ENCODE peak calls at places on chromosomes 16 and 17, in eight cellular contexts. One of them, this sample, is unnamed.

GRCh38 chr17:18181358-18181757 is 2.3 kb upstream of the ALKBH5 start:
- DNase-seq in mucosa of descending colon: no peak
- DNase-seq in SJSA1: no peak
- DNase-seq in fibroblast of lung: no peak
- DNase-seq in heart right ventricle: no peak
- DNase-seq in Peyer's patch: no peak
- DNase-seq in psoas muscle: no peak
- DNase-seq in stomach: no peak
- DNase-seq in this sample: no peak

GRCh38 chr17:4956493-4957061 is 5.7 kb downstream of the ENO3 start:
- DNase-seq in psoas muscle: peak; percentile 79
- DNase-seq in heart right ventricle: no peak
- DNase-seq in SJSA1: no peak
- DNase-seq in stomach: peak; percentile 46
- DNase-seq in mucosa of descending colon: no peak
- DNase-seq in Peyer's patch: no peak
- DNase-seq in fibroblast of lung: no peak
- DNase-seq in this sample: peak; percentile 48

GRCh38 chr16:8137581-8137980 is 452.7 kb downstream of the TMEM114 start:
- DNase-seq in Peyer's patch: no peak
- DNase-seq in stomach: no peak
- DNase-seq in fibroblast of lung: no peak
- DNase-seq in SJSA1: no peak
- DNase-seq in heart right ventricle: no peak
- DNase-seq in psoas muscle: no peak
- DNase-seq in mucosa of descending colon: no peak
- DNase-seq in this sample: no peak

GRCh38 chr17:80912451-80912850 is 79.2 kb upstream of the CHMP6 start:
- DNase-seq in Peyer's patch: no peak
- DNase-seq in psoas muscle: no peak
- DNase-seq in SJSA1: no peak
- DNase-seq in heart right ventricle: no peak
- DNase-seq in mucosa of descending colon: no peak
- DNase-seq in fibroblast of lung: no peak
- DNase-seq in stomach: no peak
- DNase-seq in this sample: no peak

GRCh38 chr17:59093702-59094231 is 12.9 kb downstream of the TRIM37 start:
- DNase-seq in stomach: no peak
- DNase-seq in SJSA1: peak; percentile 97
- DNase-seq in mucosa of descending colon: no peak
- DNase-seq in psoas muscle: peak; percentile 64
- DNase-seq in fibroblast of lung: peak; percentile 98
- DNase-seq in Peyer's patch: no peak
- DNase-seq in heart right ventricle: peak; percentile 25
- DNase-seq in this sample: peak; percentile 21

GRCh38 chr16:46612121-46612520 is 9.1 kb downstream of the SHCBP1 start:
- DNase-seq in stomach: no peak
- DNase-seq in psoas muscle: no peak
- DNase-seq in mucosa of descending colon: no peak
- DNase-seq in heart right ventricle: no peak
- DNase-seq in Peyer's patch: no peak
- DNase-seq in SJSA1: no peak
- DNase-seq in fibroblast of lung: no peak
- DNase-seq in this sample: no peak

GRCh38 chr17:15260376-15261062 is 4.6 kb downstream of the PMP22 start:
- DNase-seq in heart right ventricle: peak; percentile 92
- DNase-seq in mucosa of descending colon: peak; percentile 85
- DNase-seq in fibroblast of lung: peak; percentile 91
- DNase-seq in psoas muscle: peak; percentile 95
- DNase-seq in stomach: peak; percentile 84
- DNase-seq in SJSA1: peak; percentile 82
- DNase-seq in Peyer's patch: peak; percentile 88
- DNase-seq in this sample: peak; percentile 82

GRCh38 chr17:17782425-17783120 is 54.2 kb downstream of the SREBF1 start:
- DNase-seq in fibroblast of lung: no peak
- DNase-seq in SJSA1: no peak
- DNase-seq in psoas muscle: no peak
- DNase-seq in stomach: peak; percentile 46
- DNase-seq in mucosa of descending colon: no peak
- DNase-seq in heart right ventricle: peak; percentile 39
- DNase-seq in Peyer's patch: no peak
- DNase-seq in this sample: peak; percentile 45

GRCh38 chr17:77828749-77829539 is 129.6 kb upstream of the TNRC6C start:
- DNase-seq in Peyer's patch: no peak
- DNase-seq in psoas muscle: no peak
- DNase-seq in SJSA1: no peak
- DNase-seq in stomach: no peak
- DNase-seq in heart right ventricle: no peak
- DNase-seq in mucosa of descending colon: no peak
- DNase-seq in fibroblast of lung: no peak
- DNase-seq in this sample: no peak

GRCh38 chr16:77805403-77805802 is 17.0 kb downstream of the VAT1L start:
- DNase-seq in stomach: no peak
- DNase-seq in fibroblast of lung: no peak
- DNase-seq in SJSA1: no peak
- DNase-seq in heart right ventricle: peak; percentile 32
- DNase-seq in mucosa of descending colon: no peak
- DNase-seq in Peyer's patch: no peak
- DNase-seq in psoas muscle: no peak
- DNase-seq in this sample: peak; percentile 28

GRCh38 chr16:88505405-88506082 is 52.5 kb downstream of the ZFPM1 start:
- DNase-seq in mucosa of descending colon: peak; percentile 90
- DNase-seq in stomach: peak; percentile 88
- DNase-seq in Peyer's patch: peak; percentile 92
- DNase-seq in fibroblast of lung: no peak
- DNase-seq in heart right ventricle: peak; percentile 54
- DNase-seq in SJSA1: no peak
- DNase-seq in psoas muscle: peak; percentile 70
- DNase-seq in this sample: peak; percentile 92

GRCh38 chr17:77129568-77130301 is 11.0 kb upstream of the SEC14L1 start:
- DNase-seq in mucosa of descending colon: no peak
- DNase-seq in Peyer's patch: no peak
- DNase-seq in psoas muscle: peak; percentile 83
- DNase-seq in fibroblast of lung: no peak
- DNase-seq in SJSA1: no peak
- DNase-seq in stomach: no peak
- DNase-seq in heart right ventricle: no peak
- DNase-seq in this sample: no peak

GRCh38 chr17:80859004-80859941 is 132.4 kb upstream of the CHMP6 start:
- DNase-seq in psoas muscle: peak; percentile 92
- DNase-seq in heart right ventricle: peak; percentile 79
- DNase-seq in Peyer's patch: no peak
- DNase-seq in SJSA1: peak; percentile 92
- DNase-seq in stomach: peak; percentile 75
- DNase-seq in fibroblast of lung: peak; percentile 97
- DNase-seq in mucosa of descending colon: peak; percentile 57
- DNase-seq in this sample: peak; percentile 72

GRCh38 chr16:80433617-80434016 is 107.2 kb upstream of the DYNLRB2 start:
- DNase-seq in Peyer's patch: no peak
- DNase-seq in heart right ventricle: no peak
- DNase-seq in SJSA1: no peak
- DNase-seq in stomach: no peak
- DNase-seq in psoas muscle: no peak
- DNase-seq in mucosa of descending colon: no peak
- DNase-seq in fibroblast of lung: no peak
- DNase-seq in this sample: no peak

GRCh38 chr17:74466111-74466784 is at the start of gene CD300A:
- DNase-seq in stomach: peak; percentile 54
- DNase-seq in SJSA1: no peak
- DNase-seq in Peyer's patch: peak; percentile 79
- DNase-seq in mucosa of descending colon: peak; percentile 79
- DNase-seq in fibroblast of lung: no peak
- DNase-seq in psoas muscle: peak; percentile 67
- DNase-seq in heart right ventricle: peak; percentile 49
- DNase-seq in this sample: no peak

GRCh38 chr16:17362191-17362590 is 108.6 kb downstream of the XYLT1 start:
- DNase-seq in mucosa of descending colon: no peak
- DNase-seq in heart right ventricle: no peak
- DNase-seq in fibroblast of lung: no peak
- DNase-seq in Peyer's patch: peak; percentile 34
- DNase-seq in psoas muscle: no peak
- DNase-seq in stomach: no peak
- DNase-seq in SJSA1: no peak
- DNase-seq in this sample: no peak

GRCh38 chr16:17360810-17361209 is 110.0 kb downstream of the XYLT1 start:
- DNase-seq in fibroblast of lung: no peak
- DNase-seq in mucosa of descending colon: no peak
- DNase-seq in psoas muscle: no peak
- DNase-seq in Peyer's patch: peak; percentile 50
- DNase-seq in SJSA1: no peak
- DNase-seq in heart right ventricle: no peak
- DNase-seq in stomach: no peak
- DNase-seq in this sample: no peak

GRCh38 chr16:17364319-17365210 is 106.2 kb downstream of the XYLT1 start:
- DNase-seq in mucosa of descending colon: no peak
- DNase-seq in Peyer's patch: peak; percentile 63
- DNase-seq in psoas muscle: no peak
- DNase-seq in fibroblast of lung: peak; percentile 86
- DNase-seq in stomach: no peak
- DNase-seq in heart right ventricle: no peak
- DNase-seq in SJSA1: peak; percentile 70
- DNase-seq in this sample: peak; percentile 37

GRCh38 chr16:17365211-17365541 is 105.6 kb downstream of the XYLT1 start:
- DNase-seq in fibroblast of lung: no peak
- DNase-seq in mucosa of descending colon: no peak
- DNase-seq in SJSA1: no peak
- DNase-seq in stomach: no peak
- DNase-seq in psoas muscle: no peak
- DNase-seq in Peyer's patch: peak; percentile 42
- DNase-seq in heart right ventricle: no peak
- DNase-seq in this sample: no peak

GRCh38 chr16:17362946-17363345 is 107.8 kb downstream of the XYLT1 start:
- DNase-seq in psoas muscle: no peak
- DNase-seq in stomach: no peak
- DNase-seq in heart right ventricle: no peak
- DNase-seq in mucosa of descending colon: no peak
- DNase-seq in SJSA1: no peak
- DNase-seq in fibroblast of lung: no peak
- DNase-seq in Peyer's patch: peak; percentile 33
- DNase-seq in this sample: no peak
- H3K4me1 ChIP-seq in psoas muscle: peaks cover 6% of the 10 kb centered on the region
- H3K4me1 ChIP-seq in stomach: peaks cover 87% of the 10 kb centered on the region
- H3K4me1 ChIP-seq in heart right ventricle: peaks cover 9% of the 10 kb centered on the region
- H3K4me1 ChIP-seq in mucosa of descending colon: peaks cover 6% of the 10 kb centered on the region
- H3K4me1 ChIP-seq in SJSA1: peaks cover 94% of the 10 kb centered on the region
- H3K4me1 ChIP-seq in fibroblast of lung: peaks cover 8% of the 10 kb centered on the region
- H3K4me1 ChIP-seq in Peyer's patch: peaks cover 30% of the 10 kb centered on the region
- H3K4me1 ChIP-seq in this sample: peaks cover 27% of the 10 kb centered on the region

GRCh38 chr16:82081271-82081670 is 46.2 kb downstream of the HSD17B2 start:
- DNase-seq in SJSA1: no peak
- DNase-seq in fibroblast of lung: no peak
- DNase-seq in Peyer's patch: peak; percentile 60
- DNase-seq in heart right ventricle: no peak
- DNase-seq in mucosa of descending colon: no peak
- DNase-seq in psoas muscle: no peak
- DNase-seq in stomach: no peak
- DNase-seq in this sample: no peak
- H3K4me1 ChIP-seq in SJSA1: peaks cover 6% of the 10 kb centered on the region
- H3K4me1 ChIP-seq in fibroblast of lung: peaks cover 4% of the 10 kb centered on the region
- H3K4me1 ChIP-seq in Peyer's patch: no peaks in the 10 kb centered on the region
- H3K4me1 ChIP-seq in heart right ventricle: no peaks in the 10 kb centered on the region
- H3K4me1 ChIP-seq in mucosa of descending colon: peaks cover 21% of the 10 kb centered on the region
- H3K4me1 ChIP-seq in psoas muscle: no peaks in the 10 kb centered on the region
- H3K4me1 ChIP-seq in stomach: peaks cover 12% of the 10 kb centered on the region
- H3K4me1 ChIP-seq in this sample: no peaks in the 10 kb centered on the region

GRCh38 chr17:40561294-40561870 is 3.9 kb downstream of the CCR7 start:
- DNase-seq in Peyer's patch: no peak
- DNase-seq in SJSA1: no peak
- DNase-seq in psoas muscle: no peak
- DNase-seq in fibroblast of lung: no peak
- DNase-seq in heart right ventricle: no peak
- DNase-seq in mucosa of descending colon: no peak
- DNase-seq in stomach: peak; percentile 21
- DNase-seq in this sample: no peak

GRCh38 chr17:40559016-40559853 is 6.0 kb downstream of the CCR7 start:
- DNase-seq in fibroblast of lung: no peak
- DNase-seq in Peyer's patch: peak; percentile 44
- DNase-seq in stomach: peak; percentile 5
- DNase-seq in heart right ventricle: no peak
- DNase-seq in psoas muscle: peak; percentile 46
- DNase-seq in SJSA1: peak; percentile 23
- DNase-seq in mucosa of descending colon: no peak
- DNase-seq in this sample: no peak

GRCh38 chr17:40560592-40561293 is 4.5 kb downstream of the CCR7 start:
- DNase-seq in stomach: peak; percentile 31
- DNase-seq in fibroblast of lung: peak; percentile 76
- DNase-seq in heart right ventricle: no peak
- DNase-seq in Peyer's patch: peak; percentile 86
- DNase-seq in psoas muscle: peak; percentile 51
- DNase-seq in mucosa of descending colon: no peak
- DNase-seq in SJSA1: peak; percentile 18
- DNase-seq in this sample: no peak

GRCh38 chr17:40558651-40559015 is 6.6 kb downstream of the CCR7 start:
- DNase-seq in psoas muscle: no peak
- DNase-seq in stomach: no peak
- DNase-seq in SJSA1: no peak
- DNase-seq in Peyer's patch: no peak
- DNase-seq in fibroblast of lung: no peak
- DNase-seq in heart right ventricle: no peak
- DNase-seq in mucosa of descending colon: no peak
- DNase-seq in this sample: no peak

DNA sequence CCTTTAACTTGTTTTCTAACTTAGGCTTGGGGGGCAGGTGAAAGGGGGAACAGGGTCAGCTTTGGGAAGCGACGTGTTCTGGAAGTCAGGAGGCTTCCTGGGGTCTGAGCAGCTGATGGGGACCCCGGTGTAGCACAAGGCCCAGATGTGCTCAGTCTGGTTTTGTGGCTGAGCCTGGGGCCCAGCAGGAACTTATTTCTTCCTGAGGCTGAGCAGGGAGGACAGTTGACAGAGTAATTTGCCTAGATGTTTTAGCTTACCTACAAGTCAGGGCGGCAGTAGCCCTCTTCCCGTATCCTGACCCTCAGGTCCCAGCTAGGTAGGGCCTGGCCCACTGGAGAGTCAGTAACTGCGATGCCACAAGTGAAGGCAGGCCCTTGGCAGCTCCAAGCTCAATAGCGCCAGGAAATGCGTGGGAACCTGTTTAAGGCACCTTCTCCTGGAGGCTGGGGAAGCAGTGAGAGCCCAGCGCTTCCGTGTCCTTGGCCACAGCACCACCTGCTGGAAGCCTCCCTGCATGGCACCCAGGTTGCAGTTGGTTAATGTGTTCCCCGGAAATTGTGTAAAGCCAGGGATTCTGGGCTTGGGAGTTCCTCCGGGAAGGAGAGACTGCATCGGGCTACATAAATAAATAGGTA is 5.2 kb downstream of the CCR7 start:
- DNase-seq in fibroblast of lung: peak; percentile 96
- DNase-seq in heart right ventricle: peak; percentile 89
- DNase-seq in psoas muscle: peak; percentile 91
- DNase-seq in mucosa of descending colon: peak; percentile 88
- DNase-seq in stomach: peak; percentile 92
- DNase-seq in Peyer's patch: peak; percentile 95
- DNase-seq in SJSA1: peak; percentile 82
- DNase-seq in this sample: peak; percentile 92
- H3K4me1 ChIP-seq in fibroblast of lung: peaks cover 25% of the 10 kb centered on the region
- H3K4me1 ChIP-seq in heart right ventricle: peaks cover 53% of the 10 kb centered on the region
- H3K4me1 ChIP-seq in psoas muscle: peaks cover 5% of the 10 kb centered on the region
- H3K4me1 ChIP-seq in mucosa of descending colon: no peaks in the 10 kb centered on the region
- H3K4me1 ChIP-seq in stomach: peaks cover 39% of the 10 kb centered on the region
- H3K4me1 ChIP-seq in Peyer's patch: peaks cover 10% of the 10 kb centered on the region
- H3K4me1 ChIP-seq in SJSA1: no peaks in the 10 kb centered on the region
- H3K4me1 ChIP-seq in this sample: peaks cover 8% of the 10 kb centered on the region

GRCh38 chr17:42310281-42311156 is 22.2 kb downstream of the STAT5A start:
- DNase-seq in Peyer's patch: no peak
- DNase-seq in psoas muscle: no peak
- DNase-seq in SJSA1: no peak
- DNase-seq in fibroblast of lung: no peak
- DNase-seq in heart right ventricle: no peak
- DNase-seq in mucosa of descending colon: no peak
- DNase-seq in stomach: no peak
- DNase-seq in this sample: no peak
- H3K4me1 ChIP-seq in Peyer's patch: peaks cover 32% of the 10 kb centered on the region
- H3K4me1 ChIP-seq in psoas muscle: peaks cover 21% of the 10 kb centered on the region
- H3K4me1 ChIP-seq in SJSA1: no peaks in the 10 kb centered on the region
- H3K4me1 ChIP-seq in fibroblast of lung: peaks cover 11% of the 10 kb centered on the region
- H3K4me1 ChIP-seq in heart right ventricle: peaks cover 29% of the 10 kb centered on the region
- H3K4me1 ChIP-seq in mucosa of descending colon: peaks cover 14% of the 10 kb centered on the region
- H3K4me1 ChIP-seq in stomach: peaks cover 67% of the 10 kb centered on the region
- H3K4me1 ChIP-seq in this sample: peaks cover 18% of the 10 kb centered on the region

This sample was measured in body of pancreas.